ENCODE peak calls at places on chromosomes 7 and 10, in ten cellular contexts. R is T follicular helper cell, N is midbrain, T is spleen, H is RPMI8226, F is AG08396, G is glutamatergic neuron, S is NT2/D1, P is HT1080, Y is cardiac septum. X is an unnamed sample.

GRCh38 chr7:131267631-131268030 is 60.0 kb upstream of the MKLN1 start:
- DNase-seq in Y (no peak), N (no peak), T (no peak), G (no peak), S (no peak), F (no peak), H (no peak), P (no peak), R (no peak), X (no peak)

GRCh38 chr10:93436577-93436976 is 45.6 kb downstream of the MYOF start:
- DNase-seq in N (peak), F (peak), P (peak), T (no peak), G (no peak), Y (no peak), S (no peak), R (no peak), H (no peak), X (peak)

GRCh38 chr7:104137971-104138370 is 69.8 kb downstream of the ORC5 start:
- DNase-seq in P (peak), F (peak), S (no peak), R (no peak), T (no peak), H (no peak), Y (no peak), N (no peak), G (no peak), X (no peak)

GRCh38 chr7:43954524-43955228 is 28.4 kb downstream of the UBE2D4 start:
- DNase-seq in S (peak), F (peak), H (peak), T (no peak), G (peak), P (peak), N (peak), Y (no peak), R (no peak), X (peak)

GRCh38 chr10:16768702-16769101 is 48.5 kb downstream of the RSU1 start:
- DNase-seq in P (no peak), H (no peak), F (no peak), Y (no peak), S (no peak), T (no peak), R (no peak), N (no peak), G (no peak), X (no peak)

GRCh38 chr7:152733286-152733934 is 26.1 kb upstream of the ACTR3B start:
- DNase-seq in Y (no peak), S (no peak), F (no peak), N (no peak), H (no peak), R (no peak), T (no peak), P (no peak), G (no peak), X (no peak)

GRCh38 chr10:91712315-91712714 is 79.4 kb upstream of the PPP1R3C start:
- DNase-seq in T (no peak), Y (no peak), R (no peak), S (no peak), P (no peak), G (no peak), H (no peak), N (no peak), F (no peak), X (no peak)

GRCh38 chr10:110300486-110300986 is 4.2 kb downstream of the SMNDC1 start:
- DNase-seq in G (no peak), R (no peak), S (no peak), T (no peak), H (no peak), Y (no peak), P (no peak), N (no peak), F (no peak), X (no peak)

GRCh38 chr10:54613162-54613561 is 187.9 kb downstream of the PCDH15 start:
- DNase-seq in G (no peak), P (no peak), S (no peak), T (no peak), R (no peak), N (no peak), H (no peak), F (no peak), Y (no peak), X (no peak)

GRCh38 chr7:29400435-29400834 is 163.2 kb upstream of the PRR15 start:
- DNase-seq in F (no peak), Y (no peak), H (no peak), S (no peak), N (no peak), P (no peak), T (no peak), R (no peak), G (no peak), X (no peak)

GRCh38 chr10:78319371-78319770 is 285.7 kb downstream of the RPS24 start:
- DNase-seq in S (no peak), F (no peak), Y (peak), H (no peak), T (no peak), R (no peak), P (no peak), N (no peak), G (no peak), X (no peak)

GRCh38 chr10:43249151-43249961 is 17.5 kb downstream of the RASGEF1A start:
- DNase-seq in H (no peak), P (no peak), S (no peak), F (no peak), T (peak), N (no peak), R (no peak), G (no peak), Y (peak), X (peak)

GRCh38 chr10:98344589-98345038 is 70.4 kb downstream of the PYROXD2 start:
- DNase-seq in G (no peak), F (peak), Y (peak), R (no peak), N (no peak), P (peak), T (no peak), H (no peak), S (no peak), X (peak)

GRCh38 chr10:6239213-6239991 is 36.7 kb downstream of the PFKFB3 start:
- DNase-seq in F (peak), R (peak), G (no peak), H (peak), Y (no peak), T (no peak), S (peak), N (no peak), P (peak), X (peak)

X was measured in sigmoid colon.